ENCODE peak calls at places on chromosomes 6 and 20, in seven cellular contexts. One of them, this sample, is unnamed.

GRCh38 chr20:59863058-59863457 is 70.4 kb downstream of the SYCP2 start:
- DNase-seq in GM03348: no peak
- DNase-seq in Right ventricle myocardium superior: no peak
- DNase-seq in dermis blood vessel endothelial cell: no peak
- DNase-seq in iris pigment epithelial cell: no peak
- DNase-seq in Caco-2: no peak
- DNase-seq in CD4-positive, alpha-beta T cell: no peak
- DNase-seq in this sample: no peak

GRCh38 chr6:35190306-35190705 is 23.4 kb upstream of the SCUBE3 start:
- DNase-seq in CD4-positive, alpha-beta T cell: no peak
- DNase-seq in GM03348: no peak
- DNase-seq in iris pigment epithelial cell: no peak
- DNase-seq in dermis blood vessel endothelial cell: no peak
- DNase-seq in Caco-2: no peak
- DNase-seq in Right ventricle myocardium superior: no peak
- DNase-seq in this sample: no peak

GRCh38 chr6:45436544-45437440 is 59.1 kb upstream of the SUPT3H start:
- DNase-seq in Right ventricle myocardium superior: no peak
- DNase-seq in dermis blood vessel endothelial cell: peak
- DNase-seq in Caco-2: no peak
- DNase-seq in CD4-positive, alpha-beta T cell: no peak
- DNase-seq in GM03348: peak
- DNase-seq in iris pigment epithelial cell: peak
- DNase-seq in this sample: no peak

GRCh38 chr6:124970243-124970642 is 8.0 kb downstream of the RNF217 start:
- DNase-seq in Right ventricle myocardium superior: no peak
- DNase-seq in dermis blood vessel endothelial cell: no peak
- DNase-seq in CD4-positive, alpha-beta T cell: no peak
- DNase-seq in iris pigment epithelial cell: peak
- DNase-seq in GM03348: peak
- DNase-seq in Caco-2: no peak
- DNase-seq in this sample: no peak

GRCh38 chr6:168334072-168334471 is 14.5 kb upstream of the DACT2 start:
- DNase-seq in Right ventricle myocardium superior: no peak
- DNase-seq in iris pigment epithelial cell: no peak
- DNase-seq in dermis blood vessel endothelial cell: no peak
- DNase-seq in CD4-positive, alpha-beta T cell: no peak
- DNase-seq in GM03348: no peak
- DNase-seq in Caco-2: no peak
- DNase-seq in this sample: no peak

GRCh38 chr6:4607026-4607704 is 169.0 kb upstream of the CDYL start:
- DNase-seq in dermis blood vessel endothelial cell: peak
- DNase-seq in GM03348: peak
- DNase-seq in Caco-2: no peak
- DNase-seq in CD4-positive, alpha-beta T cell: no peak
- DNase-seq in Right ventricle myocardium superior: no peak
- DNase-seq in iris pigment epithelial cell: peak
- DNase-seq in this sample: no peak

GRCh38 chr6:125564941-125565340 is 184.5 kb upstream of the HEY2 start:
- DNase-seq in dermis blood vessel endothelial cell: no peak
- DNase-seq in Caco-2: no peak
- DNase-seq in CD4-positive, alpha-beta T cell: no peak
- DNase-seq in iris pigment epithelial cell: no peak
- DNase-seq in GM03348: no peak
- DNase-seq in Right ventricle myocardium superior: no peak
- DNase-seq in this sample: no peak

GRCh38 chr20:38260378-38261053 is at the start of gene KIAA1755:
- DNase-seq in Caco-2: no peak
- DNase-seq in GM03348: peak
- DNase-seq in dermis blood vessel endothelial cell: no peak
- DNase-seq in iris pigment epithelial cell: no peak
- DNase-seq in CD4-positive, alpha-beta T cell: no peak
- DNase-seq in Right ventricle myocardium superior: peak
- DNase-seq in this sample: peak

GRCh38 chr6:32819729-32820128 is 2.9 kb upstream of the HLA-DOB start:
- DNase-seq in GM03348: peak
- DNase-seq in CD4-positive, alpha-beta T cell: no peak
- DNase-seq in Right ventricle myocardium superior: no peak
- DNase-seq in iris pigment epithelial cell: peak
- DNase-seq in dermis blood vessel endothelial cell: no peak
- DNase-seq in Caco-2: no peak
- DNase-seq in this sample: no peak

GRCh38 chr6:26594730-26595632 is 1.8 kb upstream of the ABT1 start:
- DNase-seq in Caco-2: peak
- DNase-seq in iris pigment epithelial cell: peak
- DNase-seq in dermis blood vessel endothelial cell: peak
- DNase-seq in GM03348: no peak
- DNase-seq in Right ventricle myocardium superior: no peak
- DNase-seq in CD4-positive, alpha-beta T cell: no peak
- DNase-seq in this sample: no peak

GRCh38 chr6:10099086-10099499 is 315.8 kb downstream of the TFAP2A start:
- DNase-seq in Caco-2: peak
- DNase-seq in Right ventricle myocardium superior: no peak
- DNase-seq in GM03348: no peak
- DNase-seq in iris pigment epithelial cell: no peak
- DNase-seq in dermis blood vessel endothelial cell: no peak
- DNase-seq in CD4-positive, alpha-beta T cell: no peak
- DNase-seq in this sample: no peak

GRCh38 chr6:16337280-16337975 is 99.0 kb downstream of the GMPR start:
- DNase-seq in dermis blood vessel endothelial cell: peak
- DNase-seq in Caco-2: no peak
- DNase-seq in Right ventricle myocardium superior: peak
- DNase-seq in GM03348: peak
- DNase-seq in CD4-positive, alpha-beta T cell: no peak
- DNase-seq in iris pigment epithelial cell: peak
- DNase-seq in this sample: peak

GRCh38 chr20:57682184-57683038 is 27.4 kb downstream of the PMEPA1 start:
- DNase-seq in CD4-positive, alpha-beta T cell: no peak
- DNase-seq in Right ventricle myocardium superior: no peak
- DNase-seq in GM03348: no peak
- DNase-seq in Caco-2: no peak
- DNase-seq in dermis blood vessel endothelial cell: no peak
- DNase-seq in iris pigment epithelial cell: no peak
- DNase-seq in this sample: no peak

GRCh38 chr6:157562997-157563396 is 182.0 kb downstream of the ZDHHC14 start:
- DNase-seq in dermis blood vessel endothelial cell: no peak
- DNase-seq in Right ventricle myocardium superior: no peak
- DNase-seq in Caco-2: no peak
- DNase-seq in iris pigment epithelial cell: no peak
- DNase-seq in GM03348: no peak
- DNase-seq in CD4-positive, alpha-beta T cell: no peak
- DNase-seq in this sample: no peak

GRCh38 chr20:62952373-62953166 is at the start of gene SLC17A9:
- DNase-seq in CD4-positive, alpha-beta T cell: no peak
- DNase-seq in Right ventricle myocardium superior: peak
- DNase-seq in dermis blood vessel endothelial cell: peak
- DNase-seq in iris pigment epithelial cell: peak
- DNase-seq in Caco-2: peak
- DNase-seq in GM03348: peak
- DNase-seq in this sample: peak

GRCh38 chr6:113495521-113495920 is 361.6 kb upstream of the MARCKS start:
- DNase-seq in CD4-positive, alpha-beta T cell: no peak
- DNase-seq in iris pigment epithelial cell: peak
- DNase-seq in Right ventricle myocardium superior: no peak
- DNase-seq in Caco-2: no peak
- DNase-seq in GM03348: peak
- DNase-seq in dermis blood vessel endothelial cell: peak
- DNase-seq in this sample: no peak

GRCh38 chr6:168128006-168128630 is 49.1 kb upstream of the FRMD1 start:
- DNase-seq in Caco-2: no peak
- DNase-seq in dermis blood vessel endothelial cell: no peak
- DNase-seq in iris pigment epithelial cell: no peak
- DNase-seq in GM03348: no peak
- DNase-seq in CD4-positive, alpha-beta T cell: no peak
- DNase-seq in Right ventricle myocardium superior: no peak
- DNase-seq in this sample: no peak

GRCh38 chr6:46042355-46042999 is 26.8 kb upstream of the CLIC5 start:
- DNase-seq in iris pigment epithelial cell: peak
- DNase-seq in CD4-positive, alpha-beta T cell: no peak
- DNase-seq in dermis blood vessel endothelial cell: peak
- DNase-seq in GM03348: peak
- DNase-seq in Caco-2: peak
- DNase-seq in Right ventricle myocardium superior: no peak
- DNase-seq in this sample: no peak

GRCh38 chr20:3712279-3712873 is at the start of gene SIGLEC1:
- DNase-seq in Caco-2: no peak
- DNase-seq in CD4-positive, alpha-beta T cell: no peak
- DNase-seq in iris pigment epithelial cell: no peak
- DNase-seq in Right ventricle myocardium superior: peak
- DNase-seq in GM03348: no peak
- DNase-seq in dermis blood vessel endothelial cell: no peak
- DNase-seq in this sample: peak

GRCh38 chr20:63097336-63097831 is 90.6 kb upstream of the BHLHE23 start:
- DNase-seq in Right ventricle myocardium superior: peak
- DNase-seq in CD4-positive, alpha-beta T cell: no peak
- DNase-seq in dermis blood vessel endothelial cell: no peak
- DNase-seq in GM03348: no peak
- DNase-seq in iris pigment epithelial cell: no peak
- DNase-seq in Caco-2: no peak
- DNase-seq in this sample: peak

GRCh38 chr20:57501461-57502330 is 23.2 kb downstream of the CTCFL start:
- DNase-seq in Right ventricle myocardium superior: no peak
- DNase-seq in iris pigment epithelial cell: peak
- DNase-seq in dermis blood vessel endothelial cell: no peak
- DNase-seq in CD4-positive, alpha-beta T cell: no peak
- DNase-seq in GM03348: peak
- DNase-seq in Caco-2: no peak
- DNase-seq in this sample: no peak

GRCh38 chr6:35093783-35094182 is 47.4 kb downstream of the TCP11 start:
- DNase-seq in GM03348: no peak
- DNase-seq in dermis blood vessel endothelial cell: no peak
- DNase-seq in Caco-2: no peak
- DNase-seq in Right ventricle myocardium superior: no peak
- DNase-seq in CD4-positive, alpha-beta T cell: no peak
- DNase-seq in iris pigment epithelial cell: no peak
- DNase-seq in this sample: no peak

GRCh38 chr20:63176448-63177133 is 39.3 kb downstream of the YTHDF1 start:
- DNase-seq in CD4-positive, alpha-beta T cell: no peak
- DNase-seq in Caco-2: peak
- DNase-seq in dermis blood vessel endothelial cell: no peak
- DNase-seq in GM03348: no peak
- DNase-seq in iris pigment epithelial cell: no peak
- DNase-seq in Right ventricle myocardium superior: no peak
- DNase-seq in this sample: no peak

GRCh38 chr6:24273471-24273870 is 84.4 kb downstream of the DCDC2 start:
- DNase-seq in GM03348: no peak
- DNase-seq in dermis blood vessel endothelial cell: no peak
- DNase-seq in CD4-positive, alpha-beta T cell: no peak
- DNase-seq in Right ventricle myocardium superior: no peak
- DNase-seq in Caco-2: no peak
- DNase-seq in iris pigment epithelial cell: peak
- DNase-seq in this sample: no peak

GRCh38 chr6:20906938-20907337 is 372.7 kb downstream of the CDKAL1 start:
- DNase-seq in Right ventricle myocardium superior: no peak
- DNase-seq in dermis blood vessel endothelial cell: no peak
- DNase-seq in Caco-2: no peak
- DNase-seq in iris pigment epithelial cell: peak
- DNase-seq in CD4-positive, alpha-beta T cell: no peak
- DNase-seq in GM03348: peak
- DNase-seq in this sample: no peak

GRCh38 chr6:12115492-12115891 is 103.4 kb downstream of the HIVEP1 start:
- DNase-seq in iris pigment epithelial cell: no peak
- DNase-seq in Caco-2: no peak
- DNase-seq in dermis blood vessel endothelial cell: no peak
- DNase-seq in Right ventricle myocardium superior: no peak
- DNase-seq in CD4-positive, alpha-beta T cell: no peak
- DNase-seq in GM03348: no peak
- DNase-seq in this sample: no peak

GRCh38 chr6:80331522-80331921 is 225.1 kb downstream of the BCKDHB start:
- DNase-seq in iris pigment epithelial cell: no peak
- DNase-seq in CD4-positive, alpha-beta T cell: no peak
- DNase-seq in GM03348: no peak
- DNase-seq in dermis blood vessel endothelial cell: no peak
- DNase-seq in Caco-2: no peak
- DNase-seq in Right ventricle myocardium superior: no peak
- DNase-seq in this sample: no peak

This sample was measured in left cardiac atrium.